ENCODE peak calls at places on chromosomes 4 and X, in ten cellular contexts. One of them, this sample, is unnamed.

GRCh38 chr4:38639245-38639644 is 24.8 kb upstream of the KLF3 start:
- DNase-seq in cardiac muscle cell: no peak
- DNase-seq in Peyer's patch: no peak
- DNase-seq in CD8-positive, alpha-beta memory T cell: no peak
- DNase-seq in left ventricle myocardium inferior: no peak
- DNase-seq in lung: no peak
- DNase-seq in psoas muscle: no peak
- DNase-seq in vagina: no peak
- DNase-seq in breast epithelium: no peak
- DNase-seq in CD8-positive, alpha-beta T cell: no peak
- DNase-seq in this sample: no peak

GRCh38 chr4:25440478-25441030 is 63.5 kb downstream of the ANAPC4 start:
- DNase-seq in cardiac muscle cell: peak; percentile 19
- DNase-seq in Peyer's patch: no peak
- DNase-seq in CD8-positive, alpha-beta memory T cell: no peak
- DNase-seq in left ventricle myocardium inferior: peak; percentile 64
- DNase-seq in lung: peak; percentile 60
- DNase-seq in psoas muscle: no peak
- DNase-seq in vagina: no peak
- DNase-seq in breast epithelium: no peak
- DNase-seq in CD8-positive, alpha-beta T cell: no peak
- DNase-seq in this sample: no peak

GRCh38 chr4:98452091-98452490 is 190.9 kb downstream of the RAP1GDS1 start:
- DNase-seq in cardiac muscle cell: no peak
- DNase-seq in Peyer's patch: no peak
- DNase-seq in CD8-positive, alpha-beta memory T cell: no peak
- DNase-seq in left ventricle myocardium inferior: no peak
- DNase-seq in lung: no peak
- DNase-seq in psoas muscle: no peak
- DNase-seq in vagina: no peak
- DNase-seq in breast epithelium: no peak
- DNase-seq in CD8-positive, alpha-beta T cell: no peak
- DNase-seq in this sample: no peak

GRCh38 chrX:120768681-120769080 is 107.0 kb downstream of the CT47B1 start:
- DNase-seq in cardiac muscle cell: no peak
- DNase-seq in Peyer's patch: no peak
- DNase-seq in CD8-positive, alpha-beta memory T cell: no peak
- DNase-seq in left ventricle myocardium inferior: no peak
- DNase-seq in lung: no peak
- DNase-seq in psoas muscle: no peak
- DNase-seq in vagina: no peak
- DNase-seq in breast epithelium: no peak
- DNase-seq in CD8-positive, alpha-beta T cell: no peak
- DNase-seq in this sample: no peak

GRCh38 chr4:94536649-94537464 is 85.1 kb downstream of the PDLIM5 start:
- DNase-seq in cardiac muscle cell: no peak
- DNase-seq in Peyer's patch: no peak
- DNase-seq in CD8-positive, alpha-beta memory T cell: no peak
- DNase-seq in left ventricle myocardium inferior: no peak
- DNase-seq in lung: no peak
- DNase-seq in psoas muscle: no peak
- DNase-seq in vagina: no peak
- DNase-seq in breast epithelium: no peak
- DNase-seq in CD8-positive, alpha-beta T cell: no peak
- DNase-seq in this sample: no peak

GRCh38 chr4:64584981-64585557 is 175.8 kb upstream of the TECRL start:
- DNase-seq in cardiac muscle cell: peak; percentile 67
- DNase-seq in Peyer's patch: no peak
- DNase-seq in CD8-positive, alpha-beta memory T cell: no peak
- DNase-seq in left ventricle myocardium inferior: no peak
- DNase-seq in lung: no peak
- DNase-seq in psoas muscle: no peak
- DNase-seq in vagina: no peak
- DNase-seq in breast epithelium: no peak
- DNase-seq in CD8-positive, alpha-beta T cell: no peak
- DNase-seq in this sample: peak; percentile 59

GRCh38 chr4:5280845-5281244 is 229.6 kb downstream of the STK32B start:
- DNase-seq in cardiac muscle cell: no peak
- DNase-seq in Peyer's patch: no peak
- DNase-seq in CD8-positive, alpha-beta memory T cell: no peak
- DNase-seq in left ventricle myocardium inferior: no peak
- DNase-seq in lung: no peak
- DNase-seq in psoas muscle: no peak
- DNase-seq in vagina: no peak
- DNase-seq in breast epithelium: no peak
- DNase-seq in CD8-positive, alpha-beta T cell: no peak
- DNase-seq in this sample: no peak

GRCh38 chr4:188021548-188022249 is 26.1 kb downstream of the ZFP42 start:
- DNase-seq in cardiac muscle cell: no peak
- DNase-seq in Peyer's patch: no peak
- DNase-seq in CD8-positive, alpha-beta memory T cell: no peak
- DNase-seq in left ventricle myocardium inferior: no peak
- DNase-seq in lung: no peak
- DNase-seq in psoas muscle: no peak
- DNase-seq in vagina: no peak
- DNase-seq in breast epithelium: no peak
- DNase-seq in CD8-positive, alpha-beta T cell: no peak
- DNase-seq in this sample: no peak

GRCh38 chrX:128518508-128518907 is 466.3 kb upstream of the ACTRT1 start:
- DNase-seq in cardiac muscle cell: peak; percentile 3
- DNase-seq in Peyer's patch: no peak
- DNase-seq in CD8-positive, alpha-beta memory T cell: no peak
- DNase-seq in left ventricle myocardium inferior: no peak
- DNase-seq in lung: no peak
- DNase-seq in psoas muscle: no peak
- DNase-seq in vagina: no peak
- DNase-seq in breast epithelium: no peak
- DNase-seq in CD8-positive, alpha-beta T cell: no peak
- DNase-seq in this sample: no peak

GRCh38 chr4:112473985-112474384 is 42.0 kb downstream of the NEUROG2 start:
- DNase-seq in cardiac muscle cell: no peak
- DNase-seq in Peyer's patch: no peak
- DNase-seq in CD8-positive, alpha-beta memory T cell: no peak
- DNase-seq in left ventricle myocardium inferior: no peak
- DNase-seq in lung: no peak
- DNase-seq in psoas muscle: no peak
- DNase-seq in vagina: no peak
- DNase-seq in breast epithelium: no peak
- DNase-seq in CD8-positive, alpha-beta T cell: no peak
- DNase-seq in this sample: no peak

GRCh38 chr4:115973768-115974167 is 860.3 kb upstream of the NDST4 start:
- DNase-seq in cardiac muscle cell: peak; percentile 1
- DNase-seq in Peyer's patch: no peak
- DNase-seq in CD8-positive, alpha-beta memory T cell: no peak
- DNase-seq in left ventricle myocardium inferior: no peak
- DNase-seq in lung: no peak
- DNase-seq in psoas muscle: no peak
- DNase-seq in vagina: no peak
- DNase-seq in breast epithelium: no peak
- DNase-seq in CD8-positive, alpha-beta T cell: no peak
- DNase-seq in this sample: no peak

GRCh38 chr4:165383757-165384156 is 4.9 kb downstream of the CPE start:
- DNase-seq in cardiac muscle cell: no peak
- DNase-seq in Peyer's patch: no peak
- DNase-seq in CD8-positive, alpha-beta memory T cell: no peak
- DNase-seq in left ventricle myocardium inferior: no peak
- DNase-seq in lung: no peak
- DNase-seq in psoas muscle: no peak
- DNase-seq in vagina: no peak
- DNase-seq in breast epithelium: no peak
- DNase-seq in CD8-positive, alpha-beta T cell: no peak
- DNase-seq in this sample: no peak

GRCh38 chr4:108943371-108943770 is 180.5 kb upstream of the ETNPPL start:
- DNase-seq in cardiac muscle cell: peak; percentile 13
- DNase-seq in Peyer's patch: no peak
- DNase-seq in CD8-positive, alpha-beta memory T cell: no peak
- DNase-seq in left ventricle myocardium inferior: no peak
- DNase-seq in lung: no peak
- DNase-seq in psoas muscle: no peak
- DNase-seq in vagina: no peak
- DNase-seq in breast epithelium: no peak
- DNase-seq in CD8-positive, alpha-beta T cell: no peak
- DNase-seq in this sample: no peak

GRCh38 chr4:108946237-108946636 is 183.4 kb upstream of the ETNPPL start:
- DNase-seq in cardiac muscle cell: no peak
- DNase-seq in Peyer's patch: no peak
- DNase-seq in CD8-positive, alpha-beta memory T cell: no peak
- DNase-seq in left ventricle myocardium inferior: no peak
- DNase-seq in lung: no peak
- DNase-seq in psoas muscle: no peak
- DNase-seq in vagina: no peak
- DNase-seq in breast epithelium: no peak
- DNase-seq in CD8-positive, alpha-beta T cell: no peak
- DNase-seq in this sample: no peak

GRCh38 chr4:108950158-108950915 is 187.5 kb upstream of the ETNPPL start:
- DNase-seq in cardiac muscle cell: no peak
- DNase-seq in Peyer's patch: no peak
- DNase-seq in CD8-positive, alpha-beta memory T cell: no peak
- DNase-seq in left ventricle myocardium inferior: no peak
- DNase-seq in lung: no peak
- DNase-seq in psoas muscle: no peak
- DNase-seq in vagina: no peak
- DNase-seq in breast epithelium: no peak
- DNase-seq in CD8-positive, alpha-beta T cell: no peak
- DNase-seq in this sample: no peak

GRCh38 chr4:108943971-108944370 is 181.1 kb upstream of the ETNPPL start:
- DNase-seq in cardiac muscle cell: peak; percentile 20
- DNase-seq in Peyer's patch: no peak
- DNase-seq in CD8-positive, alpha-beta memory T cell: no peak
- DNase-seq in left ventricle myocardium inferior: no peak
- DNase-seq in lung: no peak
- DNase-seq in psoas muscle: no peak
- DNase-seq in vagina: no peak
- DNase-seq in breast epithelium: no peak
- DNase-seq in CD8-positive, alpha-beta T cell: no peak
- DNase-seq in this sample: no peak

DNA sequence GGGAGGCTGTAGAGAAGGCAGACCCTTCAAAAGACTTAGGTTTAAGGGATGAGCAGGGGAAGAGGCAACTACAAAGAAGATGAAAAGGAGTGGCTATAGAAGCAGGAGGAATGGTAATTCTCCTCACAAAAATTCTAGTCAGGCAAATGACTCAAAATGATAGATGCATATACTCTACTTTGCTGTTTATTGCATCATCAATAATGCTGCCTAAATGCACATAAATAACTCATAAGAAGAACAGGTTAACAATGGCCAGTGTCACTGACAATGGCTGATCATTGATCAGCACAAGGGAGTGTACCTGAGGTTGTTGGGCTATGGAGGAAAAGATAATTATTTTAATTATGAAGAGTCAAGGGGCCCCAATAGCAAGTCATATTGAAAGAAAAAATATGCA is 184.7 kb upstream of the ETNPPL start:
- DNase-seq in cardiac muscle cell: no peak
- DNase-seq in Peyer's patch: no peak
- DNase-seq in CD8-positive, alpha-beta memory T cell: no peak
- DNase-seq in left ventricle myocardium inferior: no peak
- DNase-seq in lung: no peak
- DNase-seq in psoas muscle: no peak
- DNase-seq in vagina: no peak
- DNase-seq in breast epithelium: no peak
- DNase-seq in CD8-positive, alpha-beta T cell: no peak
- DNase-seq in this sample: no peak
- H3K27me3 ChIP-seq in cardiac muscle cell: no peaks in the 10 kb centered on the region
- H3K27me3 ChIP-seq in Peyer's patch: no peaks in the 10 kb centered on the region
- H3K27me3 ChIP-seq in CD8-positive, alpha-beta memory T cell: no peaks in the 10 kb centered on the region
- H3K27me3 ChIP-seq in left ventricle myocardium inferior: no peaks in the 10 kb centered on the region
- H3K27me3 ChIP-seq in lung: no peaks in the 10 kb centered on the region
- H3K27me3 ChIP-seq in psoas muscle: no peaks in the 10 kb centered on the region
- H3K27me3 ChIP-seq in vagina: no peaks in the 10 kb centered on the region
- H3K27me3 ChIP-seq in breast epithelium: no peaks in the 10 kb centered on the region
- H3K27me3 ChIP-seq in CD8-positive, alpha-beta T cell: no peaks in the 10 kb centered on the region
- H3K27me3 ChIP-seq in this sample: no peaks in the 10 kb centered on the region

GRCh38 chrX:133685806-133686205 is 270.5 kb upstream of the GPC4 start:
- DNase-seq in cardiac muscle cell: no peak
- DNase-seq in Peyer's patch: no peak
- DNase-seq in CD8-positive, alpha-beta memory T cell: no peak
- DNase-seq in left ventricle myocardium inferior: no peak
- DNase-seq in lung: no peak
- DNase-seq in psoas muscle: no peak
- DNase-seq in vagina: no peak
- DNase-seq in breast epithelium: no peak
- DNase-seq in CD8-positive, alpha-beta T cell: no peak
- DNase-seq in this sample: no peak
- H3K27me3 ChIP-seq in cardiac muscle cell: no peaks in the 10 kb centered on the region
- H3K27me3 ChIP-seq in Peyer's patch: no peaks in the 10 kb centered on the region
- H3K27me3 ChIP-seq in CD8-positive, alpha-beta memory T cell: no peaks in the 10 kb centered on the region
- H3K27me3 ChIP-seq in left ventricle myocardium inferior: no peaks in the 10 kb centered on the region
- H3K27me3 ChIP-seq in lung: no peaks in the 10 kb centered on the region
- H3K27me3 ChIP-seq in psoas muscle: no peaks in the 10 kb centered on the region
- H3K27me3 ChIP-seq in vagina: no peaks in the 10 kb centered on the region
- H3K27me3 ChIP-seq in breast epithelium: peaks cover 36% of the 10 kb centered on the region
- H3K27me3 ChIP-seq in CD8-positive, alpha-beta T cell: no peaks in the 10 kb centered on the region
- H3K27me3 ChIP-seq in this sample: no peaks in the 10 kb centered on the region

GRCh38 chr4:8100696-8101095 is 57.9 kb downstream of the ABLIM2 start:
- DNase-seq in cardiac muscle cell: no peak
- DNase-seq in Peyer's patch: no peak
- DNase-seq in CD8-positive, alpha-beta memory T cell: no peak
- DNase-seq in left ventricle myocardium inferior: no peak
- DNase-seq in lung: no peak
- DNase-seq in psoas muscle: no peak
- DNase-seq in vagina: no peak
- DNase-seq in breast epithelium: no peak
- DNase-seq in CD8-positive, alpha-beta T cell: no peak
- DNase-seq in this sample: no peak
- H3K27me3 ChIP-seq in cardiac muscle cell: no peaks in the 10 kb centered on the region
- H3K27me3 ChIP-seq in Peyer's patch: no peaks in the 10 kb centered on the region
- H3K27me3 ChIP-seq in CD8-positive, alpha-beta memory T cell: no peaks in the 10 kb centered on the region
- H3K27me3 ChIP-seq in left ventricle myocardium inferior: peaks cover 7% of the 10 kb centered on the region
- H3K27me3 ChIP-seq in lung: no peaks in the 10 kb centered on the region
- H3K27me3 ChIP-seq in psoas muscle: no peaks in the 10 kb centered on the region
- H3K27me3 ChIP-seq in vagina: no peaks in the 10 kb centered on the region
- H3K27me3 ChIP-seq in breast epithelium: no peaks in the 10 kb centered on the region
- H3K27me3 ChIP-seq in CD8-positive, alpha-beta T cell: no peaks in the 10 kb centered on the region
- H3K27me3 ChIP-seq in this sample: no peaks in the 10 kb centered on the region

GRCh38 chr4:133131829-133132485 is 17.1 kb upstream of the PCDH10 start:
- DNase-seq in cardiac muscle cell: no peak
- DNase-seq in Peyer's patch: no peak
- DNase-seq in CD8-positive, alpha-beta memory T cell: no peak
- DNase-seq in left ventricle myocardium inferior: no peak
- DNase-seq in lung: no peak
- DNase-seq in psoas muscle: no peak
- DNase-seq in vagina: no peak
- DNase-seq in breast epithelium: no peak
- DNase-seq in CD8-positive, alpha-beta T cell: no peak
- DNase-seq in this sample: no peak

GRCh38 chr4:133124746-133125145 is 24.3 kb upstream of the PCDH10 start:
- DNase-seq in cardiac muscle cell: no peak
- DNase-seq in Peyer's patch: no peak
- DNase-seq in CD8-positive, alpha-beta memory T cell: no peak
- DNase-seq in left ventricle myocardium inferior: no peak
- DNase-seq in lung: no peak
- DNase-seq in psoas muscle: no peak
- DNase-seq in vagina: no peak
- DNase-seq in breast epithelium: no peak
- DNase-seq in CD8-positive, alpha-beta T cell: no peak
- DNase-seq in this sample: no peak

GRCh38 chr4:133130171-133130570 is 18.9 kb upstream of the PCDH10 start:
- DNase-seq in cardiac muscle cell: no peak
- DNase-seq in Peyer's patch: no peak
- DNase-seq in CD8-positive, alpha-beta memory T cell: no peak
- DNase-seq in left ventricle myocardium inferior: no peak
- DNase-seq in lung: no peak
- DNase-seq in psoas muscle: no peak
- DNase-seq in vagina: no peak
- DNase-seq in breast epithelium: no peak
- DNase-seq in CD8-positive, alpha-beta T cell: no peak
- DNase-seq in this sample: no peak

GRCh38 chr4:133129237-133129636 is 19.9 kb upstream of the PCDH10 start:
- DNase-seq in cardiac muscle cell: no peak
- DNase-seq in Peyer's patch: no peak
- DNase-seq in CD8-positive, alpha-beta memory T cell: no peak
- DNase-seq in left ventricle myocardium inferior: no peak
- DNase-seq in lung: no peak
- DNase-seq in psoas muscle: no peak
- DNase-seq in vagina: no peak
- DNase-seq in breast epithelium: no peak
- DNase-seq in CD8-positive, alpha-beta T cell: no peak
- DNase-seq in this sample: no peak
- H3K27me3 ChIP-seq in cardiac muscle cell: no peaks in the 10 kb centered on the region
- H3K27me3 ChIP-seq in Peyer's patch: no peaks in the 10 kb centered on the region
- H3K27me3 ChIP-seq in CD8-positive, alpha-beta memory T cell: no peaks in the 10 kb centered on the region
- H3K27me3 ChIP-seq in left ventricle myocardium inferior: no peaks in the 10 kb centered on the region
- H3K27me3 ChIP-seq in lung: no peaks in the 10 kb centered on the region
- H3K27me3 ChIP-seq in psoas muscle: no peaks in the 10 kb centered on the region
- H3K27me3 ChIP-seq in vagina: no peaks in the 10 kb centered on the region
- H3K27me3 ChIP-seq in breast epithelium: no peaks in the 10 kb centered on the region
- H3K27me3 ChIP-seq in CD8-positive, alpha-beta T cell: no peaks in the 10 kb centered on the region
- H3K27me3 ChIP-seq in this sample: no peaks in the 10 kb centered on the region